ENCODE peak calls at places on chromosome 13, in nine cellular contexts. L is substantia nigra; K is mesenchymal stem cell; R is GOT3; U is CD4-positive, alpha-beta T cell; F is body of pancreas; S is GM13976; B is activated CD8-positive, alpha-beta memory T cell treated with anti-CD3 and anti-CD28 coated beads, Interleukin-2, amount 10 ng/mL, durations not matched to agents 7 days and 5 days; E is EL. V is an unnamed sample.

GRCh38 chr13:83709751-83710515 is 172.3 kb downstream of the SLITRK1 start:
- DNase-seq in E (no peak), L (no peak), R (no peak), U (no peak), S (no peak), B (no peak), K (no peak), F (no peak), V (no peak)

GRCh38 chr13:53821632-53822031 is 793.0 kb downstream of the OLFM4 start:
- DNase-seq in F (no peak), E (no peak), U (no peak), L (no peak), B (no peak), R (no peak), S (no peak), K (no peak), V (no peak)

GRCh38 chr13:106609116-106609515 is 41.2 kb upstream of the ARGLU1 start:
- DNase-seq in E (no peak), S (no peak), R (no peak), L (no peak), B (no peak), F (no peak), K (no peak), U (no peak), V (no peak)

GRCh38 chr13:50798923-50799322 is 44.6 kb downstream of the DLEU7 start:
- DNase-seq in E (peak; percentile 23), R (no peak), S (no peak), F (no peak), B (no peak), L (no peak), K (no peak), U (no peak), V (no peak)

GRCh38 chr13:113458218-113459065 is 5.2 kb upstream of the ADPRHL1 start:
- DNase-seq in K (peak; percentile 14), S (peak; percentile 49), R (no peak), F (no peak), U (no peak), E (peak; percentile 13), B (no peak), L (no peak), V (peak; percentile 64)

GRCh38 chr13:27578121-27579030 is 42.0 kb downstream of the LNX2 start:
- DNase-seq in L (no peak), F (no peak), E (peak; percentile 48), S (no peak), K (peak; percentile 45), U (no peak), R (no peak), B (no peak), V (no peak)

GRCh38 chr13:110356362-110356761 is 49.3 kb downstream of the COL4A2 start:
- DNase-seq in F (no peak), S (no peak), L (no peak), R (no peak), E (no peak), B (no peak), K (no peak), U (no peak), V (no peak)

GRCh38 chr13:23751195-23751594 is 138.0 kb downstream of the MIPEP start:
- DNase-seq in F (no peak), R (no peak), U (no peak), E (peak; percentile 6), B (no peak), L (no peak), K (no peak), S (peak; percentile 32), V (no peak)

GRCh38 chr13:78603240-78603947 is at the start of gene POU4F1:
- DNase-seq in L (no peak), B (peak; percentile 84), F (peak; percentile 24), E (peak; percentile 21), K (no peak), R (no peak), U (no peak), S (peak; percentile 89), V (no peak)

GRCh38 chr13:45527699-45528462 is 63.1 kb downstream of the COG3 start:
- DNase-seq in E (peak; percentile 28), U (no peak), F (no peak), R (no peak), B (no peak), L (no peak), S (no peak), K (peak; percentile 64), V (no peak)

GRCh38 chr13:46698015-46698414 is 98.9 kb downstream of the ESD start:
- DNase-seq in E (no peak), S (no peak), B (no peak), L (no peak), R (no peak), F (peak; percentile 76), K (no peak), U (no peak), V (no peak)

GRCh38 chr13:57629821-57630235 is 1.7 kb upstream of the PCDH17 start:
- DNase-seq in F (peak; percentile 87), R (peak; percentile 23), L (peak; percentile 94), B (peak; percentile 39), E (no peak), U (no peak), K (peak; percentile 97), S (peak; percentile 41), V (peak; percentile 88)

GRCh38 chr13:110340812-110341444 is 33.8 kb downstream of the COL4A2 start:
- DNase-seq in B (peak; percentile 69), F (peak; percentile 50), R (no peak), E (peak; percentile 91), U (peak; percentile 42), K (peak; percentile 97), S (peak; percentile 46), L (no peak), V (no peak)

GRCh38 chr13:36332986-36333385 is 13.2 kb downstream of the SPART start:
- DNase-seq in E (peak; percentile 50), L (no peak), U (no peak), K (peak; percentile 60), S (no peak), R (no peak), F (no peak), B (no peak), V (no peak)

GRCh38 chr13:101025925-101026324 is 351.3 kb upstream of the TMTC4 start:
- DNase-seq in F (no peak), B (no peak), R (no peak), S (no peak), K (no peak), U (no peak), E (no peak), L (no peak), V (no peak)

GRCh38 chr13:48159436-48160225 is 64.7 kb upstream of the MED4 start:
- DNase-seq in B (no peak), S (no peak), F (no peak), K (peak; percentile 8), R (no peak), U (no peak), E (peak; percentile 30), L (no peak), V (no peak)

GRCh38 chr13:95411641-95412040 is 110.4 kb upstream of the ABCC4 start:
- DNase-seq in R (no peak), S (no peak), U (no peak), F (peak; percentile 17), L (no peak), E (peak; percentile 8), B (no peak), K (peak; percentile 26), V (no peak)

GRCh38 chr13:25920277-25920676 is 131.5 kb downstream of the SHISA2 start:
- DNase-seq in K (no peak), R (no peak), S (no peak), F (no peak), L (no peak), U (no peak), B (no peak), E (no peak), V (no peak)

GRCh38 chr13:76790519-76791289 is 95.5 kb downstream of the KCTD12 start:
- DNase-seq in S (no peak), F (no peak), R (no peak), L (no peak), B (no peak), E (no peak), K (peak; percentile 15), U (no peak), V (no peak)

GRCh38 chr13:21719463-21719862 is 48.6 kb downstream of the FGF9 start:
- DNase-seq in S (no peak), E (no peak), R (no peak), U (no peak), K (no peak), B (no peak), F (no peak), L (no peak), V (no peak)

V was measured in HuH-7.